ENCODE peak calls at places on chromosomes 3 and 15, in eight cellular contexts. O is GM12865, R is GM20000, F is NCI-H1105, N is adipocyte, C is skeletal muscle cell, S is mesothelial cell of epicardium, A is sigmoid colon. X is an unnamed sample.

GRCh38 chr15:36449084-36449661 is 130.3 kb upstream of the CDIN1 start:
- DNase-seq in S (no peak), O (no peak), A (no peak), N (no peak), F (no peak), R (no peak), C (no peak), X (no peak)

GRCh38 chr3:167863811-167864558 is 128.5 kb downstream of the SERPINI1 start:
- DNase-seq in R (no peak), F (no peak), N (no peak), S (no peak), C (no peak), O (no peak), A (no peak), X (no peak)

GRCh38 chr15:76309561-76310330 is 1.5 kb downstream of the ETFA start:
- DNase-seq in C (no peak), S (no peak), A (no peak), N (peak; percentile 28), O (no peak), R (no peak), F (no peak), X (no peak)

GRCh38 chr3:129525341-129525968 is 3.0 kb upstream of the RHO start:
- DNase-seq in O (peak; percentile 3), A (no peak), C (no peak), N (peak; percentile 42), F (no peak), S (no peak), R (no peak), X (no peak)

GRCh38 chr3:72872183-72872582 is 15.7 kb upstream of the GXYLT2 start:
- DNase-seq in C (no peak), S (no peak), F (no peak), N (peak; percentile 87), O (peak; percentile 32), R (no peak), A (no peak), X (no peak)

GRCh38 chr15:81573098-81573746 is 199.2 kb upstream of the TMC3 start:
- DNase-seq in O (peak; percentile 2), F (no peak), R (no peak), C (no peak), S (no peak), N (no peak), A (no peak), X (no peak)

GRCh38 chr15:98347866-98348265 is 300.5 kb upstream of the IGF1R start:
- DNase-seq in N (no peak), S (no peak), A (no peak), R (no peak), C (no peak), O (no peak), F (no peak), X (no peak)

GRCh38 chr3:65946438-65946837 is 92.3 kb downstream of the MAGI1 start:
- DNase-seq in R (no peak), A (no peak), N (no peak), F (no peak), C (peak; percentile 83), O (no peak), S (no peak), X (no peak)

GRCh38 chr3:168467085-168467714 is 371.5 kb upstream of the GOLIM4 start:
- DNase-seq in A (no peak), O (peak; percentile 71), S (no peak), N (peak; percentile 85), R (peak; percentile 23), C (no peak), F (peak; percentile 15), X (no peak)

GRCh38 chr3:71581981-71582611 is 1.4 kb downstream of the FOXP1 start:
- DNase-seq in O (no peak), C (no peak), S (peak; percentile 43), A (peak; percentile 76), F (no peak), N (peak; percentile 67), R (peak; percentile 33), X (no peak)

GRCh38 chr3:141240290-141241247 is 8.9 kb downstream of the PXYLP1 start:
- DNase-seq in A (no peak), F (no peak), R (no peak), O (no peak), S (no peak), N (peak; percentile 28), C (peak; percentile 86), X (no peak)

GRCh38 chr15:80265021-80265420 is 13.0 kb upstream of the CTXND1 start:
- DNase-seq in O (no peak), S (no peak), R (no peak), N (no peak), C (no peak), A (peak; percentile 24), F (no peak), X (no peak)

GRCh38 chr3:156812521-156813335 is 13.4 kb upstream of the LEKR1 start:
- DNase-seq in C (no peak), F (no peak), N (peak; percentile 30), S (no peak), O (peak; percentile 45), A (no peak), R (no peak), X (no peak)

GRCh38 chr3:49785565-49786356 is 581 bp downstream of the IP6K1 start:
- DNase-seq in A (peak; percentile 76), C (no peak), S (no peak), F (no peak), N (peak; percentile 70), R (peak; percentile 53), O (peak; percentile 33), X (no peak)

GRCh38 chr3:172615296-172615695 is 92.1 kb upstream of the TNFSF10 start:
- DNase-seq in C (no peak), S (no peak), A (no peak), F (no peak), R (no peak), O (no peak), N (no peak), X (no peak)